ENCODE peak calls at places on chromosomes 1 and 21, in six cellular contexts. One of them, this sample, is unnamed. For H3K36me3, the result is how much of the 10 kb centered on the place peaks cover.

GRCh38 chr1:245512181-245512888 is 357.6 kb downstream of the KIF26B start:
- DNase-seq in IMR-90: no peak
- DNase-seq in uterus: no peak
- DNase-seq in ovary: no peak
- DNase-seq in thyroid gland: no peak
- DNase-seq in K562: no peak
- DNase-seq in this sample: no peak

GRCh38 chr1:172976222-172977041 is 74.3 kb downstream of the TNFSF18 start:
- DNase-seq in uterus: no peak
- DNase-seq in thyroid gland: peak
- DNase-seq in IMR-90: peak
- DNase-seq in ovary: no peak
- DNase-seq in K562: no peak
- DNase-seq in this sample: no peak

GRCh38 chr1:118247593-118247992 is 62.6 kb upstream of the SPAG17 start:
- DNase-seq in IMR-90: peak
- DNase-seq in uterus: no peak
- DNase-seq in thyroid gland: no peak
- DNase-seq in K562: peak
- DNase-seq in ovary: no peak
- DNase-seq in this sample: no peak

GRCh38 chr1:67534627-67535065 is 104.4 kb upstream of the SERBP1 start:
- DNase-seq in ovary: no peak
- DNase-seq in uterus: no peak
- DNase-seq in K562: peak
- DNase-seq in thyroid gland: no peak
- DNase-seq in IMR-90: peak
- DNase-seq in this sample: no peak

GRCh38 chr1:227729881-227730629 is 5.0 kb downstream of the JMJD4 start:
- DNase-seq in K562: peak
- DNase-seq in IMR-90: peak
- DNase-seq in ovary: peak
- DNase-seq in thyroid gland: peak
- DNase-seq in uterus: peak
- DNase-seq in this sample: peak

GRCh38 chr21:21688877-21689276 is 690.7 kb downstream of the NCAM2 start:
- DNase-seq in IMR-90: peak
- DNase-seq in uterus: no peak
- DNase-seq in ovary: no peak
- DNase-seq in thyroid gland: no peak
- DNase-seq in K562: peak
- DNase-seq in this sample: no peak

GRCh38 chr1:35539073-35539823 is 18.0 kb downstream of the KIAA0319L start:
- DNase-seq in IMR-90: no peak
- DNase-seq in ovary: no peak
- DNase-seq in uterus: no peak
- DNase-seq in thyroid gland: peak
- DNase-seq in K562: no peak
- DNase-seq in this sample: no peak

GRCh38 chr1:2046953-2047748 is 3.1 kb upstream of the PRKCZ start:
- DNase-seq in ovary: no peak
- DNase-seq in uterus: no peak
- DNase-seq in IMR-90: no peak
- DNase-seq in K562: no peak
- DNase-seq in thyroid gland: no peak
- DNase-seq in this sample: no peak

GRCh38 chr1:196559314-196559713 is 48.9 kb downstream of the KCNT2 start:
- DNase-seq in IMR-90: no peak
- DNase-seq in ovary: no peak
- DNase-seq in thyroid gland: no peak
- DNase-seq in uterus: no peak
- DNase-seq in K562: no peak
- DNase-seq in this sample: no peak

GRCh38 chr1:11753555-11754208 is 8.3 kb upstream of the C1orf167 start:
- DNase-seq in uterus: no peak
- DNase-seq in ovary: no peak
- DNase-seq in thyroid gland: no peak
- DNase-seq in IMR-90: no peak
- DNase-seq in K562: no peak
- DNase-seq in this sample: no peak

GRCh38 chr1:99269321-99269720 is 5.0 kb downstream of the PLPPR4 start:
- DNase-seq in ovary: no peak
- DNase-seq in IMR-90: peak
- DNase-seq in K562: no peak
- DNase-seq in thyroid gland: no peak
- DNase-seq in uterus: no peak
- DNase-seq in this sample: no peak

GRCh38 chr21:45326169-45326833 is 38.6 kb upstream of the POFUT2 start:
- DNase-seq in uterus: no peak
- DNase-seq in ovary: peak
- DNase-seq in thyroid gland: no peak
- DNase-seq in K562: no peak
- DNase-seq in IMR-90: peak
- DNase-seq in this sample: no peak

GRCh38 chr1:180182721-180183311 is 28.1 kb downstream of the QSOX1 start:
- DNase-seq in uterus: no peak
- DNase-seq in IMR-90: no peak
- DNase-seq in ovary: no peak
- DNase-seq in K562: no peak
- DNase-seq in thyroid gland: no peak
- DNase-seq in this sample: no peak

GRCh38 chr1:224432141-224432540 is 2.5 kb downstream of the WDR26 start:
- DNase-seq in K562: no peak
- DNase-seq in IMR-90: no peak
- DNase-seq in thyroid gland: no peak
- DNase-seq in ovary: no peak
- DNase-seq in uterus: no peak
- DNase-seq in this sample: no peak

GRCh38 chr1:32536117-32536516 is 3.1 kb upstream of the ZBTB8A start:
- DNase-seq in ovary: no peak
- DNase-seq in thyroid gland: no peak
- DNase-seq in IMR-90: no peak
- DNase-seq in uterus: no peak
- DNase-seq in K562: no peak
- DNase-seq in this sample: no peak

GRCh38 chr1:117059334-117059677 is 820 bp upstream of the TTF2 start:
- DNase-seq in ovary: peak
- DNase-seq in thyroid gland: peak
- DNase-seq in IMR-90: no peak
- DNase-seq in uterus: no peak
- DNase-seq in K562: peak
- DNase-seq in this sample: peak

GRCh38 chr1:6969106-6969505 is 183.9 kb downstream of the CAMTA1 start:
- DNase-seq in uterus: no peak
- DNase-seq in K562: no peak
- DNase-seq in thyroid gland: no peak
- DNase-seq in IMR-90: peak
- DNase-seq in ovary: no peak
- DNase-seq in this sample: no peak

GRCh38 chr1:34928066-34928864 is 1.2 kb downstream of the DLGAP3 start:
- DNase-seq in thyroid gland: no peak
- DNase-seq in ovary: no peak
- DNase-seq in IMR-90: no peak
- DNase-seq in K562: no peak
- DNase-seq in uterus: no peak
- DNase-seq in this sample: no peak

GRCh38 chr1:185393821-185394220 is 76.8 kb upstream of the IVNS1ABP start:
- DNase-seq in thyroid gland: no peak
- DNase-seq in IMR-90: no peak
- DNase-seq in uterus: no peak
- DNase-seq in ovary: no peak
- DNase-seq in K562: no peak
- DNase-seq in this sample: no peak

GRCh38 chr1:217524787-217525520 is 105.9 kb downstream of the GPATCH2 start:
- DNase-seq in ovary: no peak
- DNase-seq in K562: no peak
- DNase-seq in uterus: no peak
- DNase-seq in thyroid gland: no peak
- DNase-seq in IMR-90: peak
- DNase-seq in this sample: no peak

GRCh38 chr1:175808573-175808972 is 65.2 kb upstream of the TNR start:
- DNase-seq in thyroid gland: no peak
- DNase-seq in IMR-90: no peak
- DNase-seq in K562: no peak
- DNase-seq in ovary: no peak
- DNase-seq in uterus: no peak
- DNase-seq in this sample: no peak

GRCh38 chr1:15123298-15123697 is 30.2 kb upstream of the TMEM51 start:
- DNase-seq in IMR-90: no peak
- DNase-seq in ovary: no peak
- DNase-seq in uterus: no peak
- DNase-seq in K562: no peak
- DNase-seq in thyroid gland: no peak
- DNase-seq in this sample: no peak

GRCh38 chr21:39461419-39461818 is 9.6 kb downstream of the SH3BGR start:
- DNase-seq in ovary: no peak
- DNase-seq in K562: no peak
- DNase-seq in thyroid gland: no peak
- DNase-seq in IMR-90: no peak
- DNase-seq in uterus: no peak
- DNase-seq in this sample: no peak

DNA sequence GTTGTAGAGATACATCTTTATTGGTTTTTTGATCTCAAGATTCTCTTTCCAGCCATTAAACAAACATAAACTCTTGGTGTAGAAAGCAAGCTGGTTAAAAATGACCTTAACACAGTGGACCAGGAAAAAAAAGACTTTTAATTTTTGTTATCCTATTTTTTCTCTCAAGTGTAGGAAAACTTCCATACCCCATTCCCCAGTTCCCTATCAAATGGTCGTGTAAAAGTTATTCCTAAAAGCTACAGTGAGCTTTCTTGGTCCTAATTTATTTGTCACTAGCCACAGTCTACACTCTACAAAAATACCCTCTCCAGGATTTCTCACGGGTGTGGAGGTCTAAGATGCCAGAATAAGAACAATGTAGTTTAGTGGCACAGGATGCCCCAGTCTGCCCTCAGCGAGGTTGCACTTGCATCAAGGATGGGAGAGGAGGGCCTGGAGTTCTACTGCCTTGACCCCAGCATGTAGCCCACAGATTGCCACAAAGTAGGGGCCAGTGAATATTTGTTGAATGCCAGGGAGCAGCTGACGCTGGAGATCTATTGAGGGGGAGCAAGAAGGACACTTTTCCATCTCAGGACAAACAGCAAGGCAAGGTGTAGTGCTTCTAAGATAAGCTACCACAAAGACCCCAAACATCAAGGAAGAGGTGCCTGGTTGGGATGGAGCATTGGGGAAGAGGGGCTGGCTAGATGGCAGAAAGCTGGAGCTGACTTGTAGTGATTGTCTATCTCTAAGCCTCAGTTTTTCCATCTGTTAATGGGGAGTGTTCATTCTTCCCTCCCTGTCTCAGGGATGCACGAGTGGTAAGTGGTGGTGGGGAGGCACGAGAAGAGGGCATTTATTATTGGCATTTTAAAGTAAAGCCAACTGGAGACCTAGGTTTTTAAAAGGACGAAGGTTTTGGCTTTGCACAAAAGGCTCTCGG is 1.8 kb downstream of the MYCL start:
- DNase-seq in thyroid gland: no peak
- DNase-seq in IMR-90: no peak
- DNase-seq in uterus: no peak
- DNase-seq in K562: no peak
- DNase-seq in ovary: no peak
- DNase-seq in this sample: no peak
- H3K4me3 ChIP-seq in thyroid gland: no peak
- H3K4me3 ChIP-seq in IMR-90: no peak
- H3K4me3 ChIP-seq in uterus: no peak
- H3K4me3 ChIP-seq in K562: peak
- H3K4me3 ChIP-seq in ovary: no peak
- H3K4me3 ChIP-seq in this sample: no peak

GRCh38 chr1:208235356-208235982 is 8.7 kb downstream of the PLXNA2 start:
- DNase-seq in ovary: no peak
- DNase-seq in K562: no peak
- DNase-seq in uterus: no peak
- DNase-seq in IMR-90: no peak
- DNase-seq in thyroid gland: no peak
- DNase-seq in this sample: no peak
- TF ChIP-seq POLR2A in ovary: no peak
- TF ChIP-seq POLR2A in K562: no peak
- TF ChIP-seq POLR2A in uterus: no peak
- TF ChIP-seq POLR2A in IMR-90: no peak
- TF ChIP-seq POLR2A in thyroid gland: no peak
- TF ChIP-seq POLR2A in this sample: no peak

GRCh38 chr1:21749109-21749508 is 33.8 kb downstream of the USP48 start:
- DNase-seq in thyroid gland: no peak
- DNase-seq in IMR-90: no peak
- DNase-seq in K562: no peak
- DNase-seq in uterus: no peak
- DNase-seq in ovary: no peak
- DNase-seq in this sample: no peak

GRCh38 chr1:21742578-21742977 is 40.4 kb downstream of the USP48 start:
- DNase-seq in thyroid gland: no peak
- DNase-seq in IMR-90: peak
- DNase-seq in K562: no peak
- DNase-seq in ovary: no peak
- DNase-seq in uterus: no peak
- DNase-seq in this sample: no peak

GRCh38 chr1:21741206-21741605 is 41.7 kb downstream of the USP48 start:
- DNase-seq in uterus: no peak
- DNase-seq in ovary: no peak
- DNase-seq in thyroid gland: no peak
- DNase-seq in IMR-90: peak
- DNase-seq in K562: no peak
- DNase-seq in this sample: no peak

GRCh38 chr1:21743476-21743875 is 39.5 kb downstream of the USP48 start:
- DNase-seq in uterus: no peak
- DNase-seq in IMR-90: no peak
- DNase-seq in K562: no peak
- DNase-seq in thyroid gland: no peak
- DNase-seq in ovary: no peak
- DNase-seq in this sample: no peak
- H3K36me3 ChIP-seq in uterus: under half
- H3K36me3 ChIP-seq in IMR-90: under half
- H3K36me3 ChIP-seq in K562: half or more
- H3K36me3 ChIP-seq in thyroid gland: under half
- H3K36me3 ChIP-seq in ovary: under half
- H3K36me3 ChIP-seq in this sample: under half

DNA sequence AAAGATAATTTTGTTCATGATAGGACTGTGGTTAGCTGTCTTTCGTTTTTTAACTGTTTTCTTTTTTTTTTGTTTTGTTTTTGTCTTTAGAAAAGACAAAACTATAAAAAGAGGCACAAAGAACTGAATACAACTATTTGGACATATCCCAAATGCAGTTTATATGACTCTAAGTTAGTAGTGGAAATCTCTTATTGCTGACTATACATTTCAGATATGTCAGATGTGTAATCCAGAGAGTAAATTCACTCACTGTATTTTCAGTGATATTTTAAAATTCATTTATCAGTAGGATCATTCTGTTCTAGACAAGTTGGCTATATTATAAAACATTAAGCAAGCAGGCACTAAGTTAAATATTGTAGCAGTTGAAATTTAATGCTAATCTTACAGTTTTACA is 5.7 kb downstream of the RAP1A start:
- DNase-seq in K562: no peak
- DNase-seq in ovary: no peak
- DNase-seq in IMR-90: no peak
- DNase-seq in thyroid gland: no peak
- DNase-seq in uterus: no peak
- DNase-seq in this sample: no peak
- H3K4me3 ChIP-seq in K562: no peak
- H3K4me3 ChIP-seq in ovary: no peak
- H3K4me3 ChIP-seq in IMR-90: no peak
- H3K4me3 ChIP-seq in thyroid gland: no peak
- H3K4me3 ChIP-seq in uterus: no peak
- H3K4me3 ChIP-seq in this sample: no peak